ENCODE peak calls at places on chromosomes 5 and 9, in eight cellular contexts. K, Y, W, U, O, B, S and D are unnamed samples.

GRCh38 chr9:1951446-1951845 is 63.7 kb upstream of the SMARCA2 start:
- DNase-seq in S (no peak), K (no peak), O (no peak), Y (no peak), U (no peak), W (no peak), B (no peak), D (no peak)

GRCh38 chr9:111237447-111237846 is 92.6 kb downstream of the OR2K2 start:
- DNase-seq in Y (no peak), B (no peak), O (no peak), U (no peak), W (no peak), S (no peak), K (no peak), D (no peak)

GRCh38 chr9:113602126-113603119 is 138.9 kb downstream of the RGS3 start:
- DNase-seq in W (peak), K (peak), O (no peak), S (peak), U (no peak), Y (no peak), B (peak), D (no peak)

GRCh38 chr5:178130576-178131445 is at the start of gene RMND5B:
- DNase-seq in W (peak), B (peak), Y (peak), O (peak), U (peak), S (peak), K (peak), D (no peak)

GRCh38 chr5:18270635-18271338 is 636.5 kb downstream of the TAF11L14 start:
- DNase-seq in B (no peak), O (no peak), W (no peak), K (no peak), S (no peak), U (no peak), Y (no peak), D (no peak)

GRCh38 chr5:76401801-76402250 is 1.3 kb upstream of the IQGAP2 start:
- DNase-seq in K (no peak), O (peak), U (no peak), Y (no peak), W (no peak), B (no peak), S (peak), D (no peak)

GRCh38 chr5:124906339-124907097 is 160.1 kb upstream of the ZNF608 start:
- DNase-seq in O (no peak), K (peak), Y (peak), U (peak), S (peak), B (no peak), W (peak), D (peak)

GRCh38 chr9:137286980-137287383 is 9.5 kb downstream of the TOR4A start:
- DNase-seq in W (peak), O (no peak), U (no peak), B (peak), Y (no peak), S (peak), K (peak), D (no peak)

GRCh38 chr9:77128125-77128789 is 49.1 kb upstream of the VPS13A start:
- DNase-seq in O (no peak), W (no peak), U (no peak), S (no peak), K (no peak), B (no peak), Y (no peak), D (no peak)

GRCh38 chr9:91867740-91868139 is 82.3 kb downstream of the ROR2 start:
- DNase-seq in U (no peak), S (no peak), B (no peak), K (no peak), W (no peak), Y (no peak), O (no peak), D (no peak)

GRCh38 chr9:82129708-82130107 is 141.1 kb downstream of the SPATA31D1 start:
- DNase-seq in Y (no peak), S (no peak), O (no peak), U (no peak), B (no peak), K (peak), W (no peak), D (no peak)

GRCh38 chr5:141477169-141477568 is 1.4 kb downstream of the PCDHGC3 start:
- DNase-seq in B (no peak), W (no peak), O (no peak), U (no peak), K (no peak), Y (no peak), S (no peak), D (no peak)
- H3K4me3 ChIP-seq in B (no peak), W (peak), O (peak), U (peak), K (peak), Y (peak), S (peak), D (peak)

DNA sequence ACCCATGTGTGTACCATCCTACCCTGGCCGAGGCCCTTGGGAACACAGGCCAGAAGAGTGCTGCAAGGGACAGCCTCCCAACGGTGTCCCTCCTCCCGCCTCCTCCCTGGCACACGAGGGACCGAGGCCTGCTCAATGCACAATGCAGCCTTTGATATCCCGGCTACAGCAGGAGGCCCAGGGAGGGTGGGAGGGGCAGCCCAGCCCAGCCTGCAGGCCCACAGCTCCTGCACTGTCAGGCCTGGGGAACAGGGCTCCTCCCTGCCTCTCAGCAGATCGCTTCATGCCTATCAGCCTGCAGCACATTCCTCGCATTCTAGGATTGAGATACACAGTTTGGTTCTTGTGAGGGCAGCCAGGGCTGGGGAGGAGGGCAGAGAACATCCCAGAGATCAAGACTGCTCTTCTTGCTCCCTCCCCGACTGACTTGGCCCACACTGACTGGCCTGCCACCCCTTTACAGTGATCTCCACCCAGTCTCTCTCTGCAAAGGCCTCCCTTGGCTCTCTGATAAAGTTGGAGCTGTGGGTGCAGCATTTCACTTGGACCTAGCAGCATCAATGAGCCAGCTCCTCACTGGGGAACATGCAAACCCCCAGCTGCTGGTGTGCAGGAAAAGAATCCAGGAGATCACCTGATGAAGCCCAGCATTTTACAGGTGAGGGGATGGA is at the start of gene SH3TC2:
- DNase-seq in O (no peak), W (peak), S (peak), B (peak), U (no peak), K (peak), Y (no peak), D (no peak)
- H3K4me3 ChIP-seq in O (no peak), W (no peak), S (no peak), B (no peak), U (no peak), K (no peak), Y (no peak), D (no peak)

DNA sequence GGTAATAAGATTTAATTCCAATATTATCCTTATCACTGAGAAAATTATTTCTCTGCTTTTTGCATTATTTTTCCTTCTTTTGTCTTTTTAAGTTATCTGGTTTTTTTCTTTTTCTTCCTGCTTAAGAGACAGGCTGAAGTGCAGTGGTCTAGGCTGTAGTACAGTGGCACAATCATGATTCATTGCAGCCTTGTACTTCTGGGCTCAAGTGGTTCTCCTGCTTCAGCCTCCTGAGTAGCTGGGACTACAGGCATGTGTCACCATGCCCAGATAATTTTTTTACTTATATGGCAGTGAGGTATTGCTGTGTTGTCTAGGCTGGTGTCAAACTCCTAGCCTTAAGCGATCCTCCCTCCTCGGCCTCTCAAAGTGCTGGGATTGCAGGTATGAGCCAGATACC is 93.9 kb downstream of the SLC44A1 start:
- DNase-seq in O (no peak), W (no peak), Y (no peak), B (no peak), K (no peak), S (no peak), U (no peak), D (no peak)
- H3K4me3 ChIP-seq in O (no peak), W (no peak), Y (no peak), B (no peak), K (no peak), S (no peak), U (no peak), D (no peak)

GRCh38 chr5:37842048-37842447 is 2.2 kb upstream of the GDNF start:
- DNase-seq in K (no peak), O (no peak), W (no peak), Y (no peak), S (no peak), U (no peak), B (no peak), D (no peak)

GRCh38 chr5:37838933-37839341 is 904 bp downstream of the GDNF start:
- DNase-seq in U (no peak), Y (no peak), O (no peak), S (no peak), B (no peak), W (no peak), K (no peak), D (no peak)

GRCh38 chr5:37841223-37841622 is 1.4 kb upstream of the GDNF start:
- DNase-seq in Y (no peak), O (no peak), S (no peak), B (no peak), U (no peak), W (peak), K (no peak), D (no peak)

GRCh38 chr5:37839441-37840035 is 303 bp downstream of the GDNF start:
- DNase-seq in W (peak), O (no peak), K (peak), U (no peak), S (no peak), B (no peak), Y (no peak), D (no peak)

GRCh38 chr5:37840036-37840909 is at the start of gene GDNF:
- DNase-seq in U (peak), B (peak), K (no peak), Y (no peak), S (no peak), W (peak), O (no peak), D (no peak)
- H3K4me3 ChIP-seq in U (peak), B (peak), K (peak), Y (peak), S (peak), W (peak), O (no peak), D (peak)

GRCh38 chr9:126707083-126707482 is 93.4 kb downstream of the LMX1B start:
- DNase-seq in Y (no peak), S (no peak), K (no peak), B (no peak), O (no peak), W (no peak), U (no peak), D (no peak)

GRCh38 chr9:126704157-126704941 is 90.6 kb downstream of the LMX1B start:
- DNase-seq in S (no peak), W (peak), B (no peak), O (no peak), U (no peak), Y (no peak), K (peak), D (no peak)

GRCh38 chr9:126705767-126706697 is 92.3 kb downstream of the LMX1B start:
- DNase-seq in W (no peak), Y (no peak), B (peak), K (peak), U (no peak), O (peak), S (no peak), D (no peak)

GRCh38 chr9:126706698-126707053 is 92.9 kb downstream of the LMX1B start:
- DNase-seq in U (no peak), S (no peak), Y (no peak), O (no peak), B (no peak), K (no peak), W (no peak), D (no peak)

GRCh38 chr9:126705311-126705766 is 91.6 kb downstream of the LMX1B start:
- DNase-seq in U (no peak), K (peak), B (peak), O (peak), Y (no peak), W (peak), S (peak), D (no peak)
- H3K4me3 ChIP-seq in U (peak), K (no peak), B (no peak), O (no peak), Y (no peak), W (no peak), S (no peak), D (peak)

GRCh38 chr5:171067540-171068130 is 205.8 kb downstream of the RANBP17 start:
- DNase-seq in O (no peak), B (no peak), K (no peak), W (no peak), S (no peak), U (no peak), Y (no peak), D (no peak)
- H3K4me3 ChIP-seq in O (no peak), B (no peak), K (no peak), W (no peak), S (no peak), U (no peak), Y (no peak), D (no peak)

GRCh38 chr9:15885464-15885863 is 332.6 kb downstream of the CCDC171 start:
- DNase-seq in O (no peak), Y (no peak), U (no peak), S (no peak), B (no peak), W (no peak), K (no peak), D (no peak)
- H3K4me3 ChIP-seq in O (no peak), Y (no peak), U (no peak), S (no peak), B (no peak), W (no peak), K (no peak), D (no peak)

DNA sequence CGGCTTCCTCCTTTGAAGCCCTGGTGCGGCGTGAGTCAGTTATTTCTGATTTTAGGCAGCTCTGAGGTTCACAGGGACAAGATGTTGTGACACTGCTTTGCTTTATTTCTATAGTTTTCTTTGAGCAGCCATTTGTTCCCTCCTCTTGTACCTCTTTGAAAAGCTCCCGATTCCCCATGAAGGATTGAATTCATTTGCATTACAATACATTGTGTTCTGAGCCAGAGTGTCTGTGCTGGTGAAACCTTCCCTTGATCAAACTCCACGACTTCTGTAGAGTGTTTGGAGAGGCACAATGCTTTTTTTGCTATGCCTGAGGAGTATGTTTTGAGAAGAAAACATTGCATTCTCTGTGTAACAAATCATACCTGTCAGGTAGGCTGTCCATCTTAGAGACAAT is 526.3 kb upstream of the TRPC7 start:
- DNase-seq in S (no peak), Y (no peak), B (no peak), W (no peak), K (no peak), O (no peak), U (no peak), D (no peak)
- H3K4me3 ChIP-seq in S (no peak), Y (no peak), B (no peak), W (no peak), K (no peak), O (no peak), U (no peak), D (no peak)

GRCh38 chr5:142806769-142807377 is 36.7 kb downstream of the ARHGAP26 start:
- DNase-seq in Y (no peak), B (no peak), W (no peak), O (no peak), K (no peak), U (no peak), S (no peak), D (no peak)
- H3K4me3 ChIP-seq in Y (no peak), B (no peak), W (no peak), O (no peak), K (no peak), U (no peak), S (no peak), D (no peak)

DNA sequence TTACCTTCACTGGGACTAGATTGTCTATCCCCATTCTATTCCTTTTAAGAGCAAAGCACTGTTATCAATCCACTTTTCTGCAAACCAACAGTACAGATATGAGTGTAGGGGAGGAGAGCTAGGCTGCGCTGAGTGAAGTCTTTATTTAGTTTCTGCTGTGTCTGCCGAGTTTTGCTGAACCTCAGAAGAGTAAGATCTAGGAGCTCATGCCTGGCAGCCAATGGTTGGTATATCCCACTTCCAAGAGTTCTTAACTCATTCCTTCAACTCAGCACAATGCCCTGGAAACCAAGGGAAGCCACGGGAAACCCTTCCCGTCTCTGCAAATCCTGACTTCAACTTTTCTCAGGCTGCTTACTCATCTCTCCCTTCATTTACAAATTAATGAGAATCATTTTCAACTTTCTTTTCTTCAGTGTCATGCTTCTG is 58.0 kb upstream of the JAK2 start:
- DNase-seq in Y (no peak), B (no peak), U (no peak), S (no peak), K (no peak), W (no peak), O (no peak), D (no peak)
- H3K4me3 ChIP-seq in Y (no peak), B (no peak), U (no peak), S (no peak), K (no peak), W (no peak), O (no peak), D (no peak)